ENCODE peak calls at places on chromosomes 7 and 10, in ten cellular contexts. W is upper lobe of right lung; D is EH; X is G401; Q is iris pigment epithelial cell; E is HT1080; F is NCI-H446; A is gastrocnemius medialis; C is activated T-helper 9 cell treated with anti-CD3 and anti-CD28 coated beads, Interleukin-2, amount 50 U/mL, for 16 hours; K is kidney. L is an unnamed sample.

GRCh38 chr7:55483061-55483460 is 89.2 kb downstream of the VOPP1 start:
- DNase-seq in W (no peak), D (no peak), X (no peak), Q (no peak), E (no peak), F (no peak), A (no peak), C (no peak), K (no peak), L (no peak)

GRCh38 chr10:71889388-71889987 is 38.4 kb upstream of the PSAP start:
- DNase-seq in W (no peak), D (no peak), X (no peak), Q (peak), E (no peak), F (no peak), A (no peak), C (no peak), K (no peak), L (no peak)

GRCh38 chr10:132873395-132873794 is 69.0 kb downstream of the CFAP46 start:
- DNase-seq in W (peak), D (no peak), X (no peak), Q (no peak), E (no peak), F (no peak), A (no peak), C (no peak), K (peak), L (no peak)

GRCh38 chr7:96088579-96088978 is 233.3 kb downstream of the SLC25A13 start:
- DNase-seq in W (no peak), D (no peak), X (no peak), Q (peak), E (peak), F (no peak), A (no peak), C (no peak), K (no peak), L (no peak)

GRCh38 chr7:83677180-83677866 is 28.4 kb upstream of the SEMA3E start:
- DNase-seq in W (no peak), D (peak), X (no peak), Q (peak), E (peak), F (no peak), A (no peak), C (no peak), K (peak), L (no peak)

GRCh38 chr7:96770758-96771157 is 61.1 kb upstream of the SEM1 start:
- DNase-seq in W (no peak), D (no peak), X (no peak), Q (no peak), E (no peak), F (no peak), A (no peak), C (no peak), K (no peak), L (no peak)

GRCh38 chr7:1567082-1567771 is 2.6 kb downstream of the PSMG3 start:
- DNase-seq in W (no peak), D (peak), X (no peak), Q (peak), E (no peak), F (no peak), A (no peak), C (no peak), K (peak), L (no peak)

GRCh38 chr10:11276475-11276990 is 258.9 kb downstream of the CELF2 start:
- DNase-seq in W (no peak), D (no peak), X (peak), Q (no peak), E (no peak), F (no peak), A (no peak), C (no peak), K (no peak), L (no peak)

GRCh38 chr7:3436746-3437145 is 135.7 kb downstream of the SDK1 start:
- DNase-seq in W (no peak), D (peak), X (no peak), Q (peak), E (peak), F (no peak), A (no peak), C (no peak), K (no peak), L (no peak)

GRCh38 chr7:71244023-71244422 is 112.1 kb downstream of the GALNT17 start:
- DNase-seq in W (no peak), D (no peak), X (peak), Q (no peak), E (no peak), F (no peak), A (no peak), C (no peak), K (no peak), L (no peak)

GRCh38 chr7:3067193-3067592 is 23.5 kb upstream of the CARD11 start:
- DNase-seq in W (no peak), D (no peak), X (no peak), Q (no peak), E (no peak), F (no peak), A (no peak), C (no peak), K (no peak), L (no peak)

GRCh38 chr7:17802056-17802455 is 138.2 kb downstream of the SNX13 start:
- DNase-seq in W (no peak), D (peak), X (no peak), Q (peak), E (peak), F (no peak), A (no peak), C (no peak), K (no peak), L (no peak)

GRCh38 chr10:63711866-63712716 is 190.9 kb downstream of the REEP3 start:
- DNase-seq in W (peak), D (peak), X (peak), Q (peak), E (peak), F (peak), A (peak), C (no peak), K (peak), L (no peak)

GRCh38 chr7:20264623-20265022 is 47.4 kb upstream of the MACC1 start:
- DNase-seq in W (no peak), D (no peak), X (no peak), Q (no peak), E (no peak), F (no peak), A (no peak), C (no peak), K (no peak), L (no peak)

GRCh38 chr10:72688208-72688651 is 3.7 kb upstream of the MCU start:
- DNase-seq in W (no peak), D (peak), X (no peak), Q (peak), E (peak), F (no peak), A (no peak), C (no peak), K (no peak), L (no peak)

GRCh38 chr10:96666738-96667137 is 53.6 kb downstream of the PIK3AP1 start:
- DNase-seq in W (no peak), D (no peak), X (no peak), Q (no peak), E (no peak), F (no peak), A (no peak), C (no peak), K (no peak), L (no peak)

GRCh38 chr7:130961128-130961601 is 227.2 kb upstream of the KLF14 start:
- DNase-seq in W (no peak), D (peak), X (no peak), Q (peak), E (peak), F (no peak), A (no peak), C (peak), K (no peak), L (peak)

GRCh38 chr7:153370092-153370491 is 610.5 kb downstream of the ACTR3B start:
- DNase-seq in W (no peak), D (no peak), X (no peak), Q (no peak), E (no peak), F (no peak), A (no peak), C (no peak), K (no peak), L (no peak)

GRCh38 chr7:137094-137861 is 55.1 kb upstream of the FAM20C start:
- DNase-seq in W (peak), D (no peak), X (no peak), Q (no peak), E (no peak), F (peak), A (no peak), C (no peak), K (no peak), L (no peak)

GRCh38 chr7:136386876-136387275 is 409.7 kb upstream of the MTPN start:
- DNase-seq in W (no peak), D (no peak), X (no peak), Q (no peak), E (peak), F (no peak), A (no peak), C (no peak), K (no peak), L (no peak)

GRCh38 chr10:102403115-102403514 is 7.6 kb downstream of the NFKB2 start:
- DNase-seq in W (no peak), D (no peak), X (no peak), Q (no peak), E (no peak), F (no peak), A (no peak), C (no peak), K (peak), L (no peak)

GRCh38 chr10:2828741-2829140 is 238.6 kb upstream of the PFKP start:
- DNase-seq in W (no peak), D (no peak), X (no peak), Q (no peak), E (no peak), F (no peak), A (no peak), C (no peak), K (no peak), L (no peak)

GRCh38 chr10:109894516-109894915 is 28.8 kb downstream of the XPNPEP1 start:
- DNase-seq in W (no peak), D (peak), X (peak), Q (peak), E (no peak), F (peak), A (peak), C (no peak), K (no peak), L (no peak)

GRCh38 chr7:66110861-66111260 is 3.8 kb upstream of the CRCP start:
- DNase-seq in W (no peak), D (peak), X (no peak), Q (peak), E (peak), F (no peak), A (no peak), C (no peak), K (no peak), L (no peak)

GRCh38 chr7:150688630-150689029 is 3.1 kb downstream of the GIMAP2 start:
- DNase-seq in W (no peak), D (no peak), X (no peak), Q (no peak), E (no peak), F (no peak), A (no peak), C (no peak), K (no peak), L (no peak)

GRCh38 chr7:153920897-153921296 is 131.3 kb upstream of the DPP6 start:
- DNase-seq in W (no peak), D (no peak), X (no peak), Q (no peak), E (no peak), F (no peak), A (no peak), C (no peak), K (no peak), L (no peak)

GRCh38 chr10:31876616-31877352 is 51.8 kb downstream of the ARHGAP12 start:
- DNase-seq in W (no peak), D (no peak), X (no peak), Q (no peak), E (no peak), F (no peak), A (no peak), C (no peak), K (no peak), L (no peak)

GRCh38 chr10:53622201-53622600 is 849.6 kb upstream of the MBL2 start:
- DNase-seq in W (no peak), D (no peak), X (no peak), Q (no peak), E (no peak), F (no peak), A (no peak), C (no peak), K (no peak), L (no peak)

GRCh38 chr10:60417898-60418297 is 28.2 kb upstream of the ANK3 start:
- DNase-seq in W (no peak), D (no peak), X (peak), Q (peak), E (no peak), F (no peak), A (no peak), C (no peak), K (no peak), L (no peak)

GRCh38 chr10:44809652-44810051 is 101.5 kb upstream of the TMEM72 start:
- DNase-seq in W (no peak), D (peak), X (no peak), Q (no peak), E (no peak), F (no peak), A (no peak), C (no peak), K (no peak), L (no peak)

GRCh38 chr10:49831352-49832040 is 69.4 kb upstream of the OGDHL start:
- DNase-seq in W (no peak), D (peak), X (no peak), Q (peak), E (peak), F (no peak), A (no peak), C (no peak), K (no peak), L (no peak)

GRCh38 chr7:74023037-74023436 is 4.9 kb upstream of the ELN start:
- DNase-seq in W (no peak), D (peak), X (no peak), Q (peak), E (peak), F (no peak), A (peak), C (no peak), K (peak), L (no peak)

GRCh38 chr10:69910566-69910965 is 108.9 kb downstream of the COL13A1 start:
- DNase-seq in W (no peak), D (no peak), X (no peak), Q (no peak), E (no peak), F (no peak), A (no peak), C (no peak), K (no peak), L (no peak)

GRCh38 chr10:22573820-22574569 is 140.4 kb downstream of the PIP4K2A start:
- DNase-seq in W (no peak), D (peak), X (no peak), Q (peak), E (peak), F (no peak), A (no peak), C (no peak), K (no peak), L (no peak)

GRCh38 chr7:33107136-33108066 is 1.8 kb downstream of the RP9 start:
- DNase-seq in W (no peak), D (peak), X (peak), Q (peak), E (peak), F (peak), A (no peak), C (no peak), K (no peak), L (peak)

GRCh38 chr7:92244803-92245486 is 769 bp downstream of the KRIT1 start:
- DNase-seq in W (no peak), D (peak), X (no peak), Q (no peak), E (no peak), F (no peak), A (no peak), C (no peak), K (no peak), L (no peak)

GRCh38 chr7:2355079-2356008 is 717 bp downstream of the EIF3B start:
- DNase-seq in W (peak), D (peak), X (no peak), Q (no peak), E (no peak), F (no peak), A (no peak), C (no peak), K (no peak), L (peak)

GRCh38 chr10:124225468-124226270 is 132.3 kb upstream of the CHST15 start:
- DNase-seq in W (no peak), D (no peak), X (no peak), Q (no peak), E (no peak), F (no peak), A (no peak), C (no peak), K (no peak), L (no peak)

GRCh38 chr7:4939971-4940720 is 18.8 kb downstream of the MMD2 start:
- DNase-seq in W (no peak), D (no peak), X (peak), Q (no peak), E (no peak), F (no peak), A (no peak), C (no peak), K (no peak), L (no peak)